ENCODE peak calls at places on chromosome 1, in ten cellular contexts. M, Y, C, X, A, T, Z, I, N and D are unnamed samples. For H3K36me3, the result is how much of the 10 kb centered on the place peaks cover.

GRCh38 chr1:185480545-185480944 is 163.5 kb upstream of the IVNS1ABP start:
- DNase-seq in N (no peak), M (no peak), X (no peak), I (no peak), Y (no peak), T (no peak), A (no peak), C (no peak), Z (no peak), D (no peak)

GRCh38 chr1:209412036-209412435 is 171.5 kb upstream of the CAMK1G start:
- DNase-seq in N (no peak), T (no peak), A (no peak), Y (peak), Z (no peak), M (no peak), C (peak), I (no peak), X (no peak), D (no peak)

GRCh38 chr1:92968138-92969032 is 7.1 kb upstream of the DIPK1A start:
- DNase-seq in I (no peak), M (no peak), T (peak), X (peak), Z (no peak), C (no peak), A (peak), Y (no peak), N (no peak), D (no peak)

GRCh38 chr1:18950415-18951026 is 6.0 kb downstream of the IFFO2 start:
- DNase-seq in M (peak), N (peak), Z (peak), X (no peak), Y (peak), I (no peak), T (no peak), C (no peak), A (no peak), D (peak)

GRCh38 chr1:152227310-152227928 is 3.4 kb upstream of the HRNR start:
- DNase-seq in T (no peak), X (peak), C (peak), N (no peak), Y (no peak), Z (no peak), I (no peak), A (no peak), M (no peak), D (no peak)

GRCh38 chr1:227748496-227749182 is 13.4 kb downstream of the SNAP47 start:
- DNase-seq in A (no peak), Z (no peak), Y (no peak), T (no peak), N (no peak), I (no peak), X (no peak), M (peak), C (peak), D (peak)

GRCh38 chr1:180123463-180123936 is 31.2 kb upstream of the QSOX1 start:
- DNase-seq in Z (no peak), T (no peak), N (no peak), Y (no peak), X (no peak), M (no peak), I (no peak), A (no peak), C (peak), D (no peak)

GRCh38 chr1:10338047-10338446 is 60.8 kb upstream of the PGD start:
- DNase-seq in X (peak), A (peak), M (peak), T (peak), Z (no peak), Y (no peak), N (peak), C (peak), I (peak), D (no peak)

GRCh38 chr1:19209439-19209989 is 552 bp downstream of the UBR4 start:
- DNase-seq in N (no peak), T (peak), I (peak), M (peak), C (peak), A (peak), X (peak), Y (peak), Z (peak), D (no peak)

GRCh38 chr1:86429830-86430229 is 5.9 kb downstream of the CLCA2 start:
- DNase-seq in N (no peak), X (no peak), T (peak), Z (peak), A (no peak), I (peak), Y (peak), C (peak), M (no peak), D (peak)

GRCh38 chr1:211371406-211372105 is 44.9 kb downstream of the TRAF5 start:
- DNase-seq in N (no peak), Z (no peak), Y (no peak), X (no peak), C (peak), M (no peak), I (peak), T (peak), A (peak), D (no peak)

GRCh38 chr1:69567847-69568434 is at the start of gene LRRC7:
- DNase-seq in C (peak), T (peak), A (peak), X (peak), M (peak), N (peak), I (peak), Z (peak), Y (no peak), D (no peak)

GRCh38 chr1:169886931-169887330 is 6.8 kb downstream of the SCYL3 start:
- DNase-seq in T (no peak), C (no peak), N (no peak), X (no peak), Z (no peak), A (no peak), M (no peak), I (no peak), Y (no peak), D (no peak)

GRCh38 chr1:212702672-212703071 is 3.0 kb upstream of the BATF3 start:
- DNase-seq in M (no peak), Z (no peak), A (no peak), I (no peak), N (no peak), C (no peak), T (no peak), X (no peak), Y (no peak), D (no peak)

GRCh38 chr1:66450043-66450514 is 83.9 kb upstream of the SGIP1 start:
- DNase-seq in T (no peak), Y (no peak), X (no peak), C (no peak), M (no peak), I (no peak), Z (no peak), A (no peak), N (no peak), D (no peak)

GRCh38 chr1:164651378-164651951 is 92.5 kb downstream of the PBX1 start:
- DNase-seq in C (no peak), M (no peak), Y (no peak), T (no peak), Z (no peak), X (no peak), A (no peak), N (no peak), I (no peak), D (no peak)

GRCh38 chr1:41399148-41399795 is 38.0 kb downstream of the FOXO6 start:
- DNase-seq in X (no peak), A (peak), I (no peak), T (no peak), N (peak), M (no peak), Y (no peak), Z (no peak), C (no peak), D (no peak)

GRCh38 chr1:92483442-92484170 is 3.1 kb downstream of the GFI1 start:
- DNase-seq in Y (no peak), N (peak), I (peak), T (no peak), X (peak), A (peak), M (no peak), Z (no peak), C (no peak), D (no peak)

GRCh38 chr1:223137402-223138100 is 5.5 kb downstream of the TLR5 start:
- DNase-seq in X (no peak), N (no peak), Y (no peak), T (no peak), C (peak), Z (no peak), M (no peak), A (no peak), I (no peak), D (no peak)

GRCh38 chr1:235502601-235503332 is 1.5 kb downstream of the B3GALNT2 start:
- DNase-seq in N (no peak), X (peak), C (peak), I (peak), Y (no peak), M (no peak), A (no peak), T (peak), Z (no peak), D (no peak)

GRCh38 chr1:232226197-232226681 is 403.7 kb downstream of the SIPA1L2 start:
- DNase-seq in I (no peak), N (no peak), A (peak), T (peak), Y (no peak), C (peak), M (no peak), X (peak), Z (no peak), D (no peak)

GRCh38 chr1:234093741-234094140 is 189.3 kb downstream of the SLC35F3 start:
- DNase-seq in N (peak), C (peak), A (no peak), X (no peak), T (no peak), Z (no peak), Y (no peak), I (no peak), M (peak), D (no peak)

GRCh38 chr1:143717434-143717833 is 254.4 kb downstream of the FAM72C start:
- DNase-seq in I (no peak), T (no peak), C (no peak), X (no peak), M (no peak), Z (no peak), N (no peak), A (no peak), Y (no peak), D (no peak)

GRCh38 chr1:175207971-175208370 is 15.4 kb upstream of the KIAA0040 start:
- DNase-seq in C (no peak), X (no peak), I (no peak), N (no peak), Y (no peak), A (no peak), T (no peak), Z (no peak), M (no peak), D (no peak)

GRCh38 chr1:203286161-203286984 is 18.9 kb upstream of the BTG2 start:
- DNase-seq in I (peak), Z (peak), M (no peak), Y (peak), C (no peak), X (no peak), A (peak), N (no peak), T (peak), D (no peak)

GRCh38 chr1:42915456-42915855 is 43.2 kb downstream of the SLC2A1 start:
- DNase-seq in A (no peak), Z (no peak), T (no peak), C (no peak), M (no peak), X (no peak), I (no peak), N (no peak), Y (no peak), D (no peak)

GRCh38 chr1:31727195-31727594 is 23.4 kb upstream of the COL16A1 start:
- DNase-seq in A (no peak), N (no peak), X (no peak), Z (no peak), I (no peak), M (no peak), C (no peak), Y (no peak), T (no peak), D (no peak)

GRCh38 chr1:185560760-185561159 is 173.4 kb upstream of the HMCN1 start:
- DNase-seq in T (no peak), I (peak), Y (no peak), M (no peak), Z (no peak), C (no peak), A (no peak), X (no peak), N (no peak), D (no peak)

GRCh38 chr1:157785241-157785640 is 8.3 kb upstream of the FCRL2 start:
- DNase-seq in C (no peak), Y (no peak), M (no peak), N (no peak), T (no peak), A (no peak), Z (no peak), X (no peak), I (no peak), D (no peak)

DNA sequence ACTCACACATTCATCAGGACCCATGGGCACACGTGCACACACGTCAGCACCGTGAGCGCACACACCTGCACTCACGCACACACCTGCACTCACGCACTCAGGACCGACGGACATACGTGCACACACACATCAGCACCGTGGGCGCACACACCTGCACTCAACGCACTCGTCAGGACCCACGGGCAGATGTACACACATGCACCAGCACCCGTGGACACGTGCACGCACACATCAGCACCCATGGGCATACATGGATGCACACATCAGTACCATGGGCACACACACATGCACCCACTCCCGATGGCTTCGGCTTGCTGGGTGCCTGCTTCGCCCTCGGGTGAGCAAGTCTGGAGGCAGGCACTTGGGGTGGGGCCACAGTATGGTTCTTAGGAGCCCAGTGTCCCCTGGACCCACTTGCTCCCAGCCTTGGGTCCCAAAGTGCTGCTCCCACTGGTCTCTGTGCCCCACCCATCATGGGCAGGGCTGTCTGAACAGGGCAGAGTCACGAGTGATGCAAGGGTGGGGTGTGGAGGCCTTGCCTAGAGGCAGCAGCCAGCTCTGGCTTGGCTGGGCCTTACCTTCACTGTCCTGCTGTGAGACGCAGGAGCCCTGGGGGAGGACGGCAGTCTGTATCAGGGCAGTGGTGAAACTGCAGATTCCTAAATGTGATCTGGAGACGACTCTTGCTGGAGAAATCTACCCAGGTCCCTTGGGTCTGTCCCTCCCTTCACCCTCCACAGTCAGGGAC is 49.8 kb downstream of the SKI start:
- DNase-seq in Z (no peak), C (no peak), M (no peak), X (no peak), T (no peak), Y (no peak), A (no peak), N (peak), I (no peak), D (no peak)
- H3K27ac ChIP-seq in Z (peak), C (peak), M (peak), X (peak), T (peak), Y (peak), A (no peak), N (peak), I (no peak), D (peak)

GRCh38 chr1:47252795-47253194 is 20.8 kb upstream of the TAL1 start:
- DNase-seq in I (no peak), M (no peak), Y (no peak), A (no peak), C (no peak), Z (no peak), N (no peak), X (no peak), T (no peak), D (no peak)

GRCh38 chr1:47262787-47263413 is 30.9 kb upstream of the TAL1 start:
- DNase-seq in Z (no peak), T (peak), C (peak), Y (no peak), N (no peak), I (peak), A (peak), M (no peak), X (peak), D (no peak)

GRCh38 chr1:47252369-47252768 is 20.3 kb upstream of the TAL1 start:
- DNase-seq in I (no peak), M (no peak), X (no peak), N (no peak), C (no peak), Y (no peak), T (peak), Z (no peak), A (no peak), D (no peak)

DNA sequence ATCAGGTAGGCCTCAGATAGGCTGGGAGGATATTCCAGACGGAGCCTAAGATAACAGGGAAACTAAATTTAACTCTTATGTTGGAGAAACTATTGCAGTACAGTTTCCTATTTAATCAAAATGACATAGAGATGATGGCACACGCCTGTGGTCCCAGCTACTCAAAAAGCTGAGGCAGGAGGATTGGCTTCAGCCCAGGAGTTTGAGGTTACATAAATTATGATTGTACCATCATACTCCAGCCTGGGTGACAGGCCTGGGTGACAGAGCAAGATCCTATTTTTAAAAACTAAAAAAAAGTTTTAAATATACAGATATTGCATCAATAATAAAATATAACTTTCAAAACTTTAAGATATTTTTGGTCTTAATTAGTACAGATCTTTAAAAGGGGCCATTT is 25.2 kb upstream of the TAL1 start:
- DNase-seq in I (no peak), N (no peak), T (no peak), Z (no peak), A (no peak), M (no peak), C (no peak), Y (no peak), X (no peak), D (no peak)
- H3K36me3 ChIP-seq in I (under half), N (under half), T (under half), Z (under half), A (under half), M (under half), C (under half), Y (under half), X (under half), D (under half)

GRCh38 chr1:226736908-226737818 is 1.9 kb downstream of the ITPKB start:
- DNase-seq in T (peak), Y (peak), A (peak), C (peak), M (peak), X (peak), N (peak), Z (peak), I (peak), D (peak)
- TF ChIP-seq CTCF in T (peak), Y (peak), A (peak), C (no peak), M (peak), X (no peak), N (peak), Z (no peak), I (peak), D (no peak)

GRCh38 chr1:178869114-178869697 is 1.7 kb downstream of the ANGPTL1 start:
- DNase-seq in Y (no peak), X (peak), N (no peak), Z (no peak), C (peak), M (no peak), A (peak), I (no peak), T (peak), D (no peak)
- H3K27ac ChIP-seq in Y (peak), X (peak), N (peak), Z (peak), C (no peak), M (peak), A (peak), I (no peak), T (no peak), D (peak)

DNA sequence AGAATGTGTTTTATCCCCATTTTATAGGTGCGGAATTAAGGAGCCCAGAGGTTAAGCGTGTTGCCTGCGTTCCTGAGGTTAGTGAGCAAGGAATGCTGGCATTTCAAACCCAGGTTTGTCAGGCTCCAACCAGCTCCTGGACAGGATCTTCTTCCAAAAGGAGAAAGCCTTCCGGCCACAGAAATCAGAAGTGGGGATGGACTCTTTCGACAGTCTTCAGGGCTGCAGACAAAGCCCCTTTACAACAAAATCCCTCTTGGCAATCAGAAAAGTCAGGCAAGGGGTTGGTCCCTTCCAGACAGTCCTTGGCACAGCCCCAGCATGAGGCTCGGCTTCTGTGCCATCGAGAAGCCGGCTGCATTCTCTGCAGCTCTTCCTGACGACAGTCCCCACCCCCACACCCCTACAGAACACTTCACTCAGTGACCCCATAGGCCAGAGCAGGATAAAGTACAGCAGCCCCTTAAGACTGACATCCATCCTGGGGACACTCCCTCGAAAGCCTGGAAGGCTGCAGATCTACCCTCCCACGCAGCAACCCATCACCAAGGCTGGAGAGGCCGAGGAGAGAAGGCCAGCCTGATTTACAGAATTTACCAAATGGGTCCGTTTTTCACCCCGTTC is 82.1 kb downstream of the SSBP3 start:
- DNase-seq in Z (no peak), X (peak), A (peak), Y (no peak), T (no peak), I (no peak), C (peak), N (peak), M (peak), D (no peak)
- H3K36me3 ChIP-seq in Z (under half), X (under half), A (under half), Y (under half), T (under half), I (under half), C (under half), N (under half), M (under half), D (under half)

GRCh38 chr1:29655945-29656866 is 419.9 kb downstream of the PTPRU start:
- DNase-seq in I (no peak), X (peak), A (peak), Y (peak), T (no peak), N (no peak), Z (peak), M (no peak), C (peak), D (peak)
- TF ChIP-seq CTCF in I (peak), X (peak), A (peak), Y (no peak), T (peak), N (peak), Z (no peak), M (peak), C (peak), D (no peak)